ENCODE peak calls at places on chromosomes 3 and 15, in four cellular contexts. One of them, this sample, is unnamed.

GRCh38 chr3:125163739-125164601 is 48.6 kb downstream of the SLC12A8 start:
- DNase-seq in GM12878: no peak
- DNase-seq in K562: no peak
- DNase-seq in H1: no peak
- DNase-seq in this sample: peak

GRCh38 chr15:89760303-89761008 is 9.4 kb upstream of the MESP1 start:
- DNase-seq in GM12878: no peak
- DNase-seq in K562: peak
- DNase-seq in H1: peak
- DNase-seq in this sample: peak

GRCh38 chr15:91346259-91346658 is 246.2 kb downstream of the SV2B start:
- DNase-seq in GM12878: no peak
- DNase-seq in K562: no peak
- DNase-seq in H1: no peak
- DNase-seq in this sample: no peak

GRCh38 chr15:38414351-38414750 is 39.6 kb upstream of the FAM98B start:
- DNase-seq in GM12878: no peak
- DNase-seq in K562: peak
- DNase-seq in H1: peak
- DNase-seq in this sample: peak

GRCh38 chr3:5195605-5196004 is 8.1 kb downstream of the EDEM1 start:
- DNase-seq in GM12878: no peak
- DNase-seq in K562: no peak
- DNase-seq in H1: no peak
- DNase-seq in this sample: no peak

GRCh38 chr15:38547255-38547997 is 17.2 kb downstream of the RASGRP1 start:
- DNase-seq in GM12878: no peak
- DNase-seq in K562: no peak
- DNase-seq in H1: no peak
- DNase-seq in this sample: no peak

GRCh38 chr3:88058322-88058592 is 548 bp downstream of the CGGBP1 start:
- DNase-seq in GM12878: no peak
- DNase-seq in K562: no peak
- DNase-seq in H1: no peak
- DNase-seq in this sample: peak

GRCh38 chr15:74196175-74196574 is 6.4 kb downstream of the STRA6 start:
- DNase-seq in GM12878: no peak
- DNase-seq in K562: no peak
- DNase-seq in H1: no peak
- DNase-seq in this sample: peak

GRCh38 chr3:36206936-36207620 is 173.2 kb upstream of the STAC start:
- DNase-seq in GM12878: no peak
- DNase-seq in K562: no peak
- DNase-seq in H1: no peak
- DNase-seq in this sample: no peak

GRCh38 chr3:19945405-19946290 is 1.2 kb upstream of the RAB5A start:
- DNase-seq in GM12878: no peak
- DNase-seq in K562: no peak
- DNase-seq in H1: no peak
- DNase-seq in this sample: no peak

GRCh38 chr3:29279276-29279675 is 1.6 kb upstream of the RBMS3 start:
- DNase-seq in GM12878: no peak
- DNase-seq in K562: no peak
- DNase-seq in H1: no peak
- DNase-seq in this sample: no peak

GRCh38 chr3:145290010-145290409 is 871.0 kb downstream of the PLOD2 start:
- DNase-seq in GM12878: no peak
- DNase-seq in K562: no peak
- DNase-seq in H1: no peak
- DNase-seq in this sample: no peak

GRCh38 chr3:126108689-126109075 is 24.8 kb upstream of the SLC41A3 start:
- DNase-seq in GM12878: no peak
- DNase-seq in K562: no peak
- DNase-seq in H1: peak
- DNase-seq in this sample: no peak

GRCh38 chr3:37546876-37547275 is 314.8 kb upstream of the CTDSPL start:
- DNase-seq in GM12878: no peak
- DNase-seq in K562: peak
- DNase-seq in H1: no peak
- DNase-seq in this sample: peak

GRCh38 chr3:54550216-54550977 is 377.5 kb downstream of the LRTM1 start:
- DNase-seq in GM12878: no peak
- DNase-seq in K562: no peak
- DNase-seq in H1: no peak
- DNase-seq in this sample: no peak

GRCh38 chr15:59255647-59256380 is 49.2 kb downstream of the LDHAL6B start:
- DNase-seq in GM12878: no peak
- DNase-seq in K562: peak
- DNase-seq in H1: no peak
- DNase-seq in this sample: peak

GRCh38 chr15:74826911-74827310 is 484 bp downstream of the CPLX3 start:
- DNase-seq in GM12878: no peak
- DNase-seq in K562: no peak
- DNase-seq in H1: no peak
- DNase-seq in this sample: no peak

GRCh38 chr3:73669268-73669667 is 44.5 kb upstream of the PDZRN3 start:
- DNase-seq in GM12878: no peak
- DNase-seq in K562: no peak
- DNase-seq in H1: no peak
- DNase-seq in this sample: no peak

GRCh38 chr3:111785034-111785433 is 74.0 kb upstream of the PHLDB2 start:
- DNase-seq in GM12878: no peak
- DNase-seq in K562: no peak
- DNase-seq in H1: no peak
- DNase-seq in this sample: no peak

GRCh38 chr3:12393894-12394293 is 90.4 kb upstream of the TSEN2 start:
- DNase-seq in GM12878: no peak
- DNase-seq in K562: no peak
- DNase-seq in H1: no peak
- DNase-seq in this sample: no peak

GRCh38 chr3:73056365-73057150 is 4.9 kb upstream of the EBLN2 start:
- DNase-seq in GM12878: no peak
- DNase-seq in K562: no peak
- DNase-seq in H1: no peak
- DNase-seq in this sample: peak

GRCh38 chr3:142574665-142575064 is 3.9 kb downstream of the ATR start:
- DNase-seq in GM12878: no peak
- DNase-seq in K562: no peak
- DNase-seq in H1: no peak
- DNase-seq in this sample: no peak

GRCh38 chr15:57562220-57562769 is 29.4 kb upstream of the MYZAP start:
- DNase-seq in GM12878: no peak
- DNase-seq in K562: no peak
- DNase-seq in H1: no peak
- DNase-seq in this sample: no peak

GRCh38 chr3:119636194-119636593 is 24.2 kb downstream of the POPDC2 start:
- DNase-seq in GM12878: no peak
- DNase-seq in K562: no peak
- DNase-seq in H1: no peak
- DNase-seq in this sample: no peak

GRCh38 chr15:41620536-41621199 is 39.5 kb upstream of the MGA start:
- DNase-seq in GM12878: no peak
- DNase-seq in K562: no peak
- DNase-seq in H1: no peak
- DNase-seq in this sample: no peak

GRCh38 chr3:133955892-133956291 is 60.2 kb upstream of the RAB6B start:
- DNase-seq in GM12878: no peak
- DNase-seq in K562: no peak
- DNase-seq in H1: no peak
- DNase-seq in this sample: no peak

GRCh38 chr3:154209499-154209898 is 88.3 kb downstream of the ARHGEF26 start:
- DNase-seq in GM12878: no peak
- DNase-seq in K562: no peak
- DNase-seq in H1: no peak
- DNase-seq in this sample: no peak

GRCh38 chr3:154217663-154218062 is 96.5 kb downstream of the ARHGEF26 start:
- DNase-seq in GM12878: no peak
- DNase-seq in K562: no peak
- DNase-seq in H1: no peak
- DNase-seq in this sample: no peak

GRCh38 chr3:154210986-154211385 is 89.8 kb downstream of the ARHGEF26 start:
- DNase-seq in GM12878: no peak
- DNase-seq in K562: no peak
- DNase-seq in H1: no peak
- DNase-seq in this sample: no peak

GRCh38 chr3:154218728-154219127 is 97.5 kb downstream of the ARHGEF26 start:
- DNase-seq in GM12878: no peak
- DNase-seq in K562: no peak
- DNase-seq in H1: no peak
- DNase-seq in this sample: no peak

DNA sequence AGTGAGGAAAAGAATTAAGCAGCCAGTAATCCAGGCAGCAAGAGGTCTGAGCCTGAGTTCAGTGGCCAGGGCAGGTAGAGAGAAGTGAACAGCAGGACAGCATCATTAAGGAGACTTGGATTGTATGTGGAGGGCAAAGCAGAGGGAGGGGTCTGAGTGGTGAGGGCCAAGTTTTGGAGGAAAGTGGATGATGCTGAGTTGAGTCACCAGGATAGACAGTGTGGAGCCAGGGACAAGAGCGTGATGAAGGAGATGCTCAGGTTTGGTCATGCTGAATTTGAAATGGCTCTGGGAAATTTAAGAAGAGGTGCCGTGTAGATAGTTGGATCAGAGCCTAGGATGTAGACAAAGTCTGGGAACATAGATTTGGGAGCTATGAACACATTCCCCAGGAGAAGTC is 93.1 kb downstream of the ARHGEF26 start:
- DNase-seq in GM12878: no peak
- DNase-seq in K562: no peak
- DNase-seq in H1: no peak
- DNase-seq in this sample: no peak
- TF ChIP-seq BRCA1 in GM12878: no peak
- TF ChIP-seq BRCA1 in K562: no peak
- TF ChIP-seq BRCA1 in H1: no peak
- TF ChIP-seq BRCA1 in this sample: no peak

GRCh38 chr3:107112356-107112755 is 264.9 kb upstream of the CCDC54 start:
- DNase-seq in GM12878: no peak
- DNase-seq in K562: no peak
- DNase-seq in H1: no peak
- DNase-seq in this sample: no peak

GRCh38 chr3:107117156-107117555 is 260.1 kb upstream of the CCDC54 start:
- DNase-seq in GM12878: no peak
- DNase-seq in K562: no peak
- DNase-seq in H1: no peak
- DNase-seq in this sample: no peak

GRCh38 chr3:107116251-107116650 is 261.0 kb upstream of the CCDC54 start:
- DNase-seq in GM12878: no peak
- DNase-seq in K562: no peak
- DNase-seq in H1: no peak
- DNase-seq in this sample: no peak

DNA sequence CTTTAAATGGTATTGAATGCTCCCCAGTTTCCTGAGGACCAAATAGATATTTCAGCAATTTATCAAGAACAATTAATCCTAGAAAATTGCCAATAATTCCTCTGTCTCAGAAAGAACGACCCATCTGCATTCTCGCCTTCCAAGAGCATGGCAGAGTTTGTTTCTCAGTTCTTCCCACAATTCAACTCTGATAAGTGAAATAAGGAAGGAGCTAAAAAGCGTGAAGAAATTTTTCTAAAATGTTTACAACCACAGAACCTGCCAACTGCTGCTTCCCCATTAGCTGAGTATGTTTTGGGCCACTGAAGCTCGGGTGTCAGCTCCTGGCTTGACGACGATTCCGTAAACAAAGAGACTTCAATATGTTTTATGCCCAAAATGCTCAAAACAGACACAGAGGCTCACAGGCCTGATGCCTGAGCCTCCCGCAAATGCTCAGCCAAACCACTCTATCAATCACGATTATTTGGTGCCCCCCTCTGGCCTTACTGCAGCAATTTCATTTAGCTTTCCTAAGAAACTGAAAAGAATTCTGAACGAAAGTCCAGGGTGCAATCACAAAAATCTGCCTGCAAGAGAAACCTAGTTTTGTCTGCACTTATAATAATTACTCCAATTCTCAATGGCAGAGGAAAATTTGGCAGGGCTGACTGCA is 259.2 kb upstream of the CCDC54 start:
- DNase-seq in GM12878: no peak
- DNase-seq in K562: peak
- DNase-seq in H1: peak
- DNase-seq in this sample: peak
- TF ChIP-seq BRCA1 in GM12878: no peak
- TF ChIP-seq BRCA1 in K562: no peak
- TF ChIP-seq BRCA1 in H1: no peak
- TF ChIP-seq BRCA1 in this sample: no peak

DNA sequence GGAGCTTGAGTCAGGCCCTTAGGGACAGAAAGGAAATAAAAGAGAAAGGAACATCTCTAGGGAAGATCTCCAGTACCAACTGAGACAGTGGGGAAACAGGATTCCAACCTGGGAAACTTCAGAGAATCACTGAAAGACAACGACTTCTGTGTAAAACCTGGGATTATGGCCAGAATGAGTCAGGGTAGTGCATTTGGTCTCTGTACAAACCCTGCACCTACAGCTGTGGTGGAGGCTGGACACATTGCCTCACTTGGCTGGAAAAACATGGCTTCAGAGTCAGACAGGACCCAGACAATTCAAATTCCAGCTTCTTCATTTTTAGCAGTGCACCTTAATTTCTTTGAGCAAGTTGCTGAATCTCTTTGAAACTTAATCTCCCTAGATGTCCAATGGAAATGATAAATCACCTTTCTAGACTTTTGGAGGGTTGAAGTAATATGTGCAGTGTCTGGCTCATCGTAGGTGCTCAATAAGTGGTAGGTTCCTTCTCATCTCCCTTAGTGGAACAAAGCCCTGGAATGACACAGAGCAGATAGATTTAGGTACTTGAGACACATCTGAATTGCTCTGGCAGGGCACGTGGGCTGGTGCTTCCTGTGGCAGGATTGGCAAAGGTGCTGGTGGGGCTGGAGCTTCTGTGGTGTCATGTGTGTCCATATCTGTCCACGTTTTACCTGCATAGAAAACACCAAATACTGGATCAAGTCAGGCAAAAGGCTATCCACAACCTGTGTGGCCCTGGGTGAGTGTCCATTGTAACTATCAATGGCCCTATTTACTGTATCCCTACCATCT is 6.1 kb upstream of the CLSTN2 start:
- DNase-seq in GM12878: no peak
- DNase-seq in K562: no peak
- DNase-seq in H1: no peak
- DNase-seq in this sample: no peak
- TF ChIP-seq BRCA1 in GM12878: no peak
- TF ChIP-seq BRCA1 in K562: no peak
- TF ChIP-seq BRCA1 in H1: no peak
- TF ChIP-seq BRCA1 in this sample: no peak

GRCh38 chr3:168052517-168052916 is 43.2 kb downstream of the GOLIM4 start:
- DNase-seq in GM12878: no peak
- DNase-seq in K562: no peak
- DNase-seq in H1: no peak
- DNase-seq in this sample: no peak

GRCh38 chr3:168049366-168049974 is 46.3 kb downstream of the GOLIM4 start:
- DNase-seq in GM12878: no peak
- DNase-seq in K562: no peak
- DNase-seq in H1: no peak
- DNase-seq in this sample: no peak

GRCh38 chr3:168051579-168052183 is 44.0 kb downstream of the GOLIM4 start:
- DNase-seq in GM12878: peak
- DNase-seq in K562: no peak
- DNase-seq in H1: no peak
- DNase-seq in this sample: no peak

GRCh38 chr3:168054447-168054846 is 41.3 kb downstream of the GOLIM4 start:
- DNase-seq in GM12878: no peak
- DNase-seq in K562: no peak
- DNase-seq in H1: no peak
- DNase-seq in this sample: no peak

GRCh38 chr3:168053115-168053514 is 42.6 kb downstream of the GOLIM4 start:
- DNase-seq in GM12878: no peak
- DNase-seq in K562: no peak
- DNase-seq in H1: no peak
- DNase-seq in this sample: no peak
- TF ChIP-seq BRCA1 in GM12878: no peak
- TF ChIP-seq BRCA1 in K562: no peak
- TF ChIP-seq BRCA1 in H1: no peak
- TF ChIP-seq BRCA1 in this sample: no peak